ENCODE peak calls at places on chromosomes 6 and 20, in four cellular contexts. H, U, Z and K are unnamed samples.
A peak's percentile ranks its signal among the peaks of the same experiment; 100 is the strongest.

GRCh38 chr20:51014797-51015722 is 7.8 kb downstream of the KCNG1 start:
- DNase-seq in H (peak; percentile 61), U (peak; percentile 38), Z (peak; percentile 35), K (peak; percentile 29)

GRCh38 chr6:67210450-67210849 is 1424.6 kb upstream of the ADGRB3 start:
- DNase-seq in H (no peak), U (no peak), Z (no peak), K (no peak)

GRCh38 chr6:84910881-84911607 is 146.6 kb upstream of the TBX18 start:
- DNase-seq in H (no peak), U (no peak), Z (no peak), K (no peak)

GRCh38 chr20:11261533-11262000 is 587.8 kb upstream of the JAG1 start:
- DNase-seq in H (no peak), U (no peak), Z (no peak), K (no peak)

GRCh38 chr6:48099713-48100675 is 11.0 kb downstream of the PTCHD4 start:
- DNase-seq in H (no peak), U (no peak), Z (no peak), K (no peak)

GRCh38 chr6:42368156-42368555 is 83.6 kb downstream of the TRERF1 start:
- DNase-seq in H (no peak), U (no peak), Z (no peak), K (no peak)

GRCh38 chr6:138912308-138912707 is 75.7 kb downstream of the REPS1 start:
- DNase-seq in H (no peak), U (no peak), Z (no peak), K (no peak)

GRCh38 chr20:53737404-53738038 is 143.9 kb upstream of the ZNF217 start:
- DNase-seq in H (no peak), U (no peak), Z (no peak), K (no peak)

GRCh38 chr6:31114540-31114876 is at the start of gene PSORS1C1:
- DNase-seq in H (peak; percentile 88), U (peak; percentile 80), Z (peak; percentile 83), K (peak; percentile 87)

GRCh38 chr20:62840244-62841197 is 21.1 kb downstream of the TCFL5 start:
- DNase-seq in H (no peak), U (no peak), Z (no peak), K (no peak)

GRCh38 chr6:1281746-1282145 is 30.2 kb upstream of the FOXQ1 start:
- DNase-seq in H (no peak), U (no peak), Z (no peak), K (no peak)

GRCh38 chr20:25499855-25500434 is 85.4 kb downstream of the NINL start:
- DNase-seq in H (no peak), U (no peak), Z (no peak), K (peak; percentile 14)

GRCh38 chr20:14583413-14583812 is 246.0 kb upstream of the FLRT3 start:
- DNase-seq in H (no peak), U (no peak), Z (no peak), K (no peak)

GRCh38 chr6:52548353-52548713 is 28.5 kb downstream of the TRAM2 start:
- DNase-seq in H (no peak), U (no peak), Z (no peak), K (no peak)

GRCh38 chr6:84284428-84285033 is 57.1 kb upstream of the CEP162 start:
- DNase-seq in H (no peak), U (no peak), Z (no peak), K (no peak)

GRCh38 chr6:110556317-110557115 is 80.1 kb upstream of the SLC22A16 start:
- DNase-seq in H (no peak), U (no peak), Z (no peak), K (no peak)

GRCh38 chr6:20170455-20171148 is 41.7 kb downstream of the MBOAT1 start:
- DNase-seq in H (no peak), U (no peak), Z (no peak), K (no peak)

GRCh38 chr20:32762754-32763201 is 593 bp downstream of the DNMT3B start:
- DNase-seq in H (no peak), U (no peak), Z (no peak), K (no peak)

GRCh38 chr6:146857960-146858308 is 259.2 kb downstream of the ADGB start:
- DNase-seq in H (no peak), U (no peak), Z (no peak), K (no peak)

GRCh38 chr6:169232507-169232931 is 21.1 kb downstream of the THBS2 start:
- DNase-seq in H (no peak), U (no peak), Z (peak; percentile 9), K (peak; percentile 71)

GRCh38 chr20:38764563-38765355 is 16.5 kb downstream of the ACTR5 start:
- DNase-seq in H (no peak), U (no peak), Z (peak; percentile 60), K (no peak)

GRCh38 chr6:474454-475185 is 83.1 kb downstream of the IRF4 start:
- DNase-seq in H (peak; percentile 62), U (no peak), Z (peak; percentile 52), K (no peak)

GRCh38 chr6:136782021-136782770 is 10.1 kb downstream of the MAP3K5 start:
- DNase-seq in H (no peak), U (no peak), Z (no peak), K (no peak)

GRCh38 chr6:42402184-42402583 is 49.5 kb downstream of the TRERF1 start:
- DNase-seq in H (no peak), U (no peak), Z (no peak), K (no peak)

GRCh38 chr6:166907373-166907841 is 48.9 kb downstream of the RNASET2 start:
- DNase-seq in H (no peak), U (no peak), Z (no peak), K (no peak)

GRCh38 chr6:85272973-85273372 is 176.9 kb upstream of the NT5E start:
- DNase-seq in H (no peak), U (no peak), Z (no peak), K (peak; percentile 9)

GRCh38 chr20:32636821-32637220 is 36.9 kb downstream of the C20orf203 start:
- DNase-seq in H (no peak), U (no peak), Z (no peak), K (no peak)

GRCh38 chr6:72642435-72642834 is 20.6 kb downstream of the KCNQ5 start:
- DNase-seq in H (no peak), U (no peak), Z (no peak), K (no peak)

GRCh38 chr6:150068786-150069648 is at the start of gene ULBP3:
- DNase-seq in H (peak; percentile 93), U (peak; percentile 88), Z (peak; percentile 92), K (peak; percentile 91)

GRCh38 chr6:123240626-123241025 is 244.6 kb downstream of the CLVS2 start:
- DNase-seq in H (no peak), U (no peak), Z (no peak), K (no peak)

GRCh38 chr20:4326194-4327065 is 311.1 kb upstream of the RNF24 start:
- DNase-seq in H (no peak), U (no peak), Z (no peak), K (no peak)

GRCh38 chr6:168229368-168229752 is 90.2 kb downstream of the DACT2 start:
- DNase-seq in H (no peak), U (no peak), Z (no peak), K (no peak)

GRCh38 chr20:36687850-36688249 is 41.9 kb upstream of the SLA2 start:
- DNase-seq in H (no peak), U (no peak), Z (no peak), K (no peak)
- TF ChIP-seq POLR2AphosphoS5 in H (no peak), U (no peak), Z (no peak), K (no peak)

DNA sequence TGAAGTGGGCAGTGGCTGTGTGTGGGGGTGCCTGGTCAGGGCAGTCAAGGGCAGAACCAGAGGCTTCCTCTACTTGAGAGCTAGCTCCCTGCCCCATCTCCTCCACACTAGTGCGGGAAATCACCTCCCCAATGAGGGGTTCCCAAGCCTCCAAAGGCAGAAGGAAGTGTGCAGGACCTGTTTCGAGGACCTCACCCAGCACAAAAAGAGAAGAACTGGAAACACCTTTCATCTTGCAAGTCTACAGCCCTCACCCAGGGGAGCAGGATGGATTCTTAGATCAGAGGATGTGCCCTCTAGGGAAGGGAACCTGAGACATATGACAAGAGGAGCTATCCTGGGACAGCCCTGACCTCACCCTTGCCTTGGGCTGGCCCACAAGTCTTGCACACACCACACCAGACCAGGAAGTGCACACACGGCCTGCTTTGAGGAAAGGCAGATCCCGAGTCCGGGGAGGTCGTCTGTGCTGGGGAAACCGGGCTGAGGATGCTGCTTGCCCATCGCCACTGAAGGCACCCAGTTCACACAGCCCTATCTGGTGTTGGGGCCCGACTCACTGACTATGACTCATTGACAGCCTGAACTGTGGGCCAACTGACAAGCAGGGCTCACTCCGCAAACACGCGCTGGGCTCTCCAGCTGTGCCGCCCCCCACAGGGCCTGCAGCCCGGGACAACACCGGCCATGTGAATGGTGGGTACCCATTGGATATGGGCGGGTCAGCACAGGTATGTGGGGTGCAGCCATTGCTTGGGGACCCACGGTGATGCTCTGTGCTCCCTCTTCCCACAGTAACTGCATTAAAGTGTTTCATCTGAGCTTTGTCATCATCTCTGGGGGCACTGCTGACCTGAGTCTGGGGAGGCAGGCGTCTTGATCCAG is 1.8 kb downstream of the SAMD10 start:
- DNase-seq in H (no peak), U (no peak), Z (no peak), K (no peak)
- TF ChIP-seq POLR2AphosphoS5 in H (no peak), U (no peak), Z (no peak), K (no peak)

DNA sequence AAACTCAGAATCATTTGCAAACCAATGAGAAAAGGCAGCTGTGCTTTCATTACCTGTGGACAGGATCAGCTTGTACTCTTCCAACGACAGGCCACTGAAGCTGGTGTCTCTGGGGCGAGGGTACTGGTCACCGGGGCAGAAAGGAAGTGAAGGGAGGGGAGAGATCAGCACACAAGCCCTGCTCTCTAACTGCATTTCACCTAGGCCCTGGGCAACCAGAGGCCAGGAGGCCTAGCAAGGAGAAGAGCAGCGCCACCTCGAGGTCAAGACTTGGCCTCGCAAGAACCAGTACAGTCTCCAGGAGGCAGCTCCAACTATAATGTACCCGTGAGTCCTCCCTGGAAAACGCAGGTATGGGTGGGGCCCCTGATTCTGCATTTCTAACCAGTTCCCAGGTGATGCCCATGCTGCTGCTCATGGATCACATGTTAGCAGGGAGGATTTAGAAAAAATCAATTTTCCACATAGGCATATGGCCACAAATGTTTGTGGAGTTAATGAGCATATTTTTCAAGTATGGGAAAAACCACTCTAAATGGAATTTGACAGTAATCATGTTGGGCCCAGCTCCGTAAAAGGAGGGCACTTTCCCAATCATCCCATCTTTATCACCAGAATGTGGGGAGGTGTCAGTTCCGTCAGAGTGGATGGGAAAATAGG is 11.0 kb downstream of the UQCC2 start:
- DNase-seq in H (peak; percentile 84), U (peak; percentile 68), Z (peak; percentile 82), K (no peak)
- TF ChIP-seq POLR2AphosphoS5 in H (no peak), U (no peak), Z (no peak), K (no peak)

DNA sequence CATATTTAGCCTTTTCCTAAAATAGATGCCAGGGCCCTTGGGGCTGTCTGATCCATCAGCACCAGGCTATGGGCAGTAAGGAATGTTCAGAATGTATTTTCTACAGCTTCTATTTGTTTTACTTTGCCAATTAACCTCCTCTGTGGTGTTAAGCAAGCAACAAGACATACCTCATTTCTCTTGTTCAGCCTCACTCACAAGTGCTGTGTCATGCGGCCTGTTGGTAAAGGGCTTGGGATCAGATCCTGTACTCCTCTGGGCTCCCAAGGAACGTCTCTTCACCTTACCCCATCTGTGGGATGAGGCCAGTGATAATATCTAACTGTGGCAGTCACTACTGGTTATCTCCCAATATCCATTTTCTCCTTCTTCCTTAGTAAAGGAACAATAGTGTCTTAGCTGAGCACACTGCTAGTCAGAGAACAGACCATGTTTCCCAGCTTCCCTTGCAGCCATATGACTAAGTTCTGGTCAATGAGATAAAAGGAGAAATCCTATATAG is 7.0 kb upstream of the DSTN start:
- DNase-seq in H (no peak), U (no peak), Z (no peak), K (no peak)
- TF ChIP-seq POLR2AphosphoS5 in H (no peak), U (no peak), Z (no peak), K (peak; percentile 38)

GRCh38 chr20:34089655-34090324 is 22.3 kb downstream of the EIF2S2 start:
- DNase-seq in H (no peak), U (peak; percentile 52), Z (peak; percentile 43), K (no peak)
- TF ChIP-seq POLR2AphosphoS5 in H (no peak), U (peak; percentile 65), Z (no peak), K (no peak)